ENCODE peak calls at places on chromosome 1, in six cellular contexts. One of them, this sample, is unnamed.
A peak's percentile ranks its signal among the peaks of the same experiment; 100 is the strongest.

GRCh38 chr1:27380223-27380622 is 2.9 kb downstream of the CD164L2 start:
- DNase-seq in NCI-H2171 treated with DMSO at 0.1 percent for 48 hours: no peak
- DNase-seq in NAMALWA: no peak
- DNase-seq in NB4: no peak
- DNase-seq in GM04504: no peak
- DNase-seq in heart right ventricle: no peak
- DNase-seq in this sample: no peak

GRCh38 chr1:59063501-59063900 is 233.4 kb upstream of the FGGY start:
- DNase-seq in GM04504: no peak
- DNase-seq in NAMALWA: no peak
- DNase-seq in NCI-H2171 treated with DMSO at 0.1 percent for 48 hours: no peak
- DNase-seq in NB4: no peak
- DNase-seq in heart right ventricle: no peak
- DNase-seq in this sample: no peak

GRCh38 chr1:27864264-27864895 is 8.0 kb upstream of the THEMIS2 start:
- DNase-seq in heart right ventricle: no peak
- DNase-seq in NCI-H2171 treated with DMSO at 0.1 percent for 48 hours: no peak
- DNase-seq in NAMALWA: no peak
- DNase-seq in GM04504: no peak
- DNase-seq in NB4: peak; percentile 75
- DNase-seq in this sample: no peak

GRCh38 chr1:79568411-79568810 is 561.9 kb upstream of the ADGRL4 start:
- DNase-seq in NB4: no peak
- DNase-seq in NCI-H2171 treated with DMSO at 0.1 percent for 48 hours: no peak
- DNase-seq in NAMALWA: no peak
- DNase-seq in GM04504: no peak
- DNase-seq in heart right ventricle: no peak
- DNase-seq in this sample: no peak

GRCh38 chr1:245153645-245154428 is 948 bp upstream of the KIF26B start:
- DNase-seq in heart right ventricle: peak; percentile 26
- DNase-seq in NCI-H2171 treated with DMSO at 0.1 percent for 48 hours: peak; percentile 58
- DNase-seq in NAMALWA: no peak
- DNase-seq in GM04504: no peak
- DNase-seq in NB4: peak; percentile 29
- DNase-seq in this sample: no peak

GRCh38 chr1:233972951-233973635 is 68.6 kb downstream of the SLC35F3 start:
- DNase-seq in GM04504: no peak
- DNase-seq in heart right ventricle: no peak
- DNase-seq in NAMALWA: no peak
- DNase-seq in NB4: peak; percentile 91
- DNase-seq in NCI-H2171 treated with DMSO at 0.1 percent for 48 hours: no peak
- DNase-seq in this sample: no peak

GRCh38 chr1:228323401-228323800 is 83.2 kb downstream of the TRIM11 start:
- DNase-seq in GM04504: no peak
- DNase-seq in NCI-H2171 treated with DMSO at 0.1 percent for 48 hours: no peak
- DNase-seq in NAMALWA: no peak
- DNase-seq in NB4: no peak
- DNase-seq in heart right ventricle: no peak
- DNase-seq in this sample: no peak

GRCh38 chr1:8169364-8170058 is 143.4 kb upstream of the ERRFI1 start:
- DNase-seq in heart right ventricle: no peak
- DNase-seq in NAMALWA: peak; percentile 55
- DNase-seq in GM04504: peak; percentile 63
- DNase-seq in NB4: no peak
- DNase-seq in NCI-H2171 treated with DMSO at 0.1 percent for 48 hours: peak; percentile 97
- DNase-seq in this sample: peak; percentile 71

GRCh38 chr1:58989845-58990244 is 206.0 kb upstream of the JUN start:
- DNase-seq in NB4: no peak
- DNase-seq in NAMALWA: no peak
- DNase-seq in NCI-H2171 treated with DMSO at 0.1 percent for 48 hours: no peak
- DNase-seq in heart right ventricle: no peak
- DNase-seq in GM04504: no peak
- DNase-seq in this sample: no peak

GRCh38 chr1:209653915-209654351 is 1.7 kb upstream of the LAMB3 start:
- DNase-seq in NB4: no peak
- DNase-seq in NCI-H2171 treated with DMSO at 0.1 percent for 48 hours: peak; percentile 37
- DNase-seq in GM04504: no peak
- DNase-seq in heart right ventricle: no peak
- DNase-seq in NAMALWA: no peak
- DNase-seq in this sample: no peak

GRCh38 chr1:231612393-231613089 is 14.0 kb upstream of the DISC1 start:
- DNase-seq in NCI-H2171 treated with DMSO at 0.1 percent for 48 hours: no peak
- DNase-seq in NB4: peak; percentile 92
- DNase-seq in GM04504: no peak
- DNase-seq in NAMALWA: peak; percentile 77
- DNase-seq in heart right ventricle: no peak
- DNase-seq in this sample: no peak

GRCh38 chr1:58818991-58819390 is 35.1 kb upstream of the JUN start:
- DNase-seq in NAMALWA: no peak
- DNase-seq in NB4: no peak
- DNase-seq in NCI-H2171 treated with DMSO at 0.1 percent for 48 hours: no peak
- DNase-seq in GM04504: no peak
- DNase-seq in heart right ventricle: no peak
- DNase-seq in this sample: no peak

GRCh38 chr1:27602510-27603319 is 1.2 kb downstream of the AHDC1 start:
- DNase-seq in heart right ventricle: peak; percentile 69
- DNase-seq in NAMALWA: peak; percentile 57
- DNase-seq in NCI-H2171 treated with DMSO at 0.1 percent for 48 hours: peak; percentile 56
- DNase-seq in GM04504: no peak
- DNase-seq in NB4: peak; percentile 72
- DNase-seq in this sample: no peak

GRCh38 chr1:58664881-58665280 is 35.0 kb downstream of the MYSM1 start:
- DNase-seq in heart right ventricle: no peak
- DNase-seq in NB4: no peak
- DNase-seq in NCI-H2171 treated with DMSO at 0.1 percent for 48 hours: no peak
- DNase-seq in GM04504: no peak
- DNase-seq in NAMALWA: no peak
- DNase-seq in this sample: no peak

GRCh38 chr1:10612446-10613160 is 137.9 kb downstream of the PEX14 start:
- DNase-seq in heart right ventricle: no peak
- DNase-seq in NAMALWA: no peak
- DNase-seq in NCI-H2171 treated with DMSO at 0.1 percent for 48 hours: no peak
- DNase-seq in NB4: no peak
- DNase-seq in GM04504: no peak
- DNase-seq in this sample: no peak

GRCh38 chr1:16607433-16607851 is 5.9 kb downstream of the NBPF1 start:
- DNase-seq in NAMALWA: no peak
- DNase-seq in NB4: no peak
- DNase-seq in heart right ventricle: no peak
- DNase-seq in GM04504: no peak
- DNase-seq in NCI-H2171 treated with DMSO at 0.1 percent for 48 hours: no peak
- DNase-seq in this sample: no peak

GRCh38 chr1:36561365-36561731 is 78.6 kb upstream of the CSF3R start:
- DNase-seq in NAMALWA: no peak
- DNase-seq in NB4: no peak
- DNase-seq in GM04504: no peak
- DNase-seq in NCI-H2171 treated with DMSO at 0.1 percent for 48 hours: no peak
- DNase-seq in heart right ventricle: no peak
- DNase-seq in this sample: no peak

GRCh38 chr1:203179328-203180009 is 3.8 kb upstream of the MYBPH start:
- DNase-seq in heart right ventricle: no peak
- DNase-seq in GM04504: no peak
- DNase-seq in NCI-H2171 treated with DMSO at 0.1 percent for 48 hours: no peak
- DNase-seq in NB4: no peak
- DNase-seq in NAMALWA: no peak
- DNase-seq in this sample: no peak

GRCh38 chr1:199295102-199295501 is 656.3 kb downstream of the PTPRC start:
- DNase-seq in heart right ventricle: no peak
- DNase-seq in NCI-H2171 treated with DMSO at 0.1 percent for 48 hours: peak; percentile 19
- DNase-seq in NAMALWA: no peak
- DNase-seq in GM04504: no peak
- DNase-seq in NB4: no peak
- DNase-seq in this sample: no peak

GRCh38 chr1:55362558-55362957 is 147.4 kb upstream of the USP24 start:
- DNase-seq in heart right ventricle: no peak
- DNase-seq in GM04504: peak; percentile 59
- DNase-seq in NCI-H2171 treated with DMSO at 0.1 percent for 48 hours: no peak
- DNase-seq in NAMALWA: no peak
- DNase-seq in NB4: no peak
- DNase-seq in this sample: no peak

GRCh38 chr1:36635284-36635683 is 152.6 kb upstream of the CSF3R start:
- DNase-seq in NAMALWA: no peak
- DNase-seq in GM04504: no peak
- DNase-seq in heart right ventricle: no peak
- DNase-seq in NCI-H2171 treated with DMSO at 0.1 percent for 48 hours: no peak
- DNase-seq in NB4: no peak
- DNase-seq in this sample: no peak

GRCh38 chr1:18831656-18832055 is 27.8 kb downstream of the TAS1R2 start:
- DNase-seq in GM04504: no peak
- DNase-seq in NCI-H2171 treated with DMSO at 0.1 percent for 48 hours: no peak
- DNase-seq in NB4: no peak
- DNase-seq in NAMALWA: no peak
- DNase-seq in heart right ventricle: no peak
- DNase-seq in this sample: no peak

GRCh38 chr1:198907423-198907746 is 268.5 kb downstream of the PTPRC start:
- DNase-seq in heart right ventricle: no peak
- DNase-seq in GM04504: no peak
- DNase-seq in NB4: no peak
- DNase-seq in NCI-H2171 treated with DMSO at 0.1 percent for 48 hours: no peak
- DNase-seq in NAMALWA: no peak
- DNase-seq in this sample: no peak